ENCODE peak calls at places on chromosome 11, in eight cellular contexts. One of them, this sample, is unnamed.
A peak's percentile ranks its signal among the peaks of the same experiment; 100 is the strongest.

GRCh38 chr11:65426839-65427690 is 4.5 kb downstream of the NEAT1 start:
- DNase-seq in fibroblast of lung: peak; percentile 71
- DNase-seq in GM12865: peak; percentile 81
- DNase-seq in fibroblast of pulmonary artery: peak; percentile 87
- DNase-seq in ovary: peak; percentile 63
- DNase-seq in OCI-LY7: peak; percentile 50
- DNase-seq in body of pancreas: peak; percentile 79
- DNase-seq in NT2/D1: no peak
- DNase-seq in this sample: peak; percentile 78

GRCh38 chr11:68854273-68854958 is 12.7 kb upstream of the CPT1A start:
- DNase-seq in ovary: no peak
- DNase-seq in OCI-LY7: no peak
- DNase-seq in fibroblast of lung: no peak
- DNase-seq in GM12865: no peak
- DNase-seq in fibroblast of pulmonary artery: no peak
- DNase-seq in body of pancreas: no peak
- DNase-seq in NT2/D1: no peak
- DNase-seq in this sample: no peak

GRCh38 chr11:19868281-19868821 is 155.7 kb downstream of the NAV2 start:
- DNase-seq in OCI-LY7: no peak
- DNase-seq in body of pancreas: no peak
- DNase-seq in fibroblast of pulmonary artery: peak; percentile 98
- DNase-seq in ovary: no peak
- DNase-seq in NT2/D1: no peak
- DNase-seq in GM12865: no peak
- DNase-seq in fibroblast of lung: peak; percentile 91
- DNase-seq in this sample: no peak

GRCh38 chr11:25576320-25576719 is 755.6 kb upstream of the ANO3 start:
- DNase-seq in GM12865: no peak
- DNase-seq in NT2/D1: no peak
- DNase-seq in ovary: no peak
- DNase-seq in body of pancreas: no peak
- DNase-seq in OCI-LY7: no peak
- DNase-seq in fibroblast of lung: no peak
- DNase-seq in fibroblast of pulmonary artery: no peak
- DNase-seq in this sample: no peak

GRCh38 chr11:101003468-101003867 is 126.1 kb downstream of the PGR start:
- DNase-seq in fibroblast of pulmonary artery: no peak
- DNase-seq in ovary: no peak
- DNase-seq in NT2/D1: no peak
- DNase-seq in body of pancreas: no peak
- DNase-seq in GM12865: peak; percentile 27
- DNase-seq in OCI-LY7: no peak
- DNase-seq in fibroblast of lung: no peak
- DNase-seq in this sample: no peak

GRCh38 chr11:69234740-69235710 is 58.9 kb upstream of the MYEOV start:
- DNase-seq in fibroblast of lung: no peak
- DNase-seq in fibroblast of pulmonary artery: no peak
- DNase-seq in GM12865: no peak
- DNase-seq in body of pancreas: no peak
- DNase-seq in ovary: no peak
- DNase-seq in OCI-LY7: peak; percentile 7
- DNase-seq in NT2/D1: no peak
- DNase-seq in this sample: no peak

GRCh38 chr11:88521354-88522310 is 184.1 kb upstream of the CTSC start:
- DNase-seq in NT2/D1: no peak
- DNase-seq in ovary: no peak
- DNase-seq in fibroblast of lung: no peak
- DNase-seq in body of pancreas: no peak
- DNase-seq in fibroblast of pulmonary artery: no peak
- DNase-seq in GM12865: no peak
- DNase-seq in OCI-LY7: no peak
- DNase-seq in this sample: no peak

GRCh38 chr11:57798905-57799559 is 37.4 kb downstream of the CTNND1 start:
- DNase-seq in ovary: no peak
- DNase-seq in fibroblast of pulmonary artery: peak; percentile 49
- DNase-seq in OCI-LY7: no peak
- DNase-seq in GM12865: no peak
- DNase-seq in fibroblast of lung: peak; percentile 51
- DNase-seq in NT2/D1: no peak
- DNase-seq in body of pancreas: peak; percentile 85
- DNase-seq in this sample: peak; percentile 97

GRCh38 chr11:114171257-114172054 is 111.9 kb downstream of the ZBTB16 start:
- DNase-seq in body of pancreas: peak; percentile 97
- DNase-seq in GM12865: no peak
- DNase-seq in fibroblast of pulmonary artery: peak; percentile 64
- DNase-seq in OCI-LY7: no peak
- DNase-seq in ovary: peak; percentile 86
- DNase-seq in NT2/D1: no peak
- DNase-seq in fibroblast of lung: peak; percentile 87
- DNase-seq in this sample: no peak

GRCh38 chr11:3109921-3110706 is 52.9 kb upstream of the CARS1 start:
- DNase-seq in fibroblast of lung: peak; percentile 18
- DNase-seq in NT2/D1: peak; percentile 30
- DNase-seq in body of pancreas: peak; percentile 48
- DNase-seq in OCI-LY7: peak; percentile 20
- DNase-seq in ovary: peak; percentile 24
- DNase-seq in fibroblast of pulmonary artery: peak; percentile 26
- DNase-seq in GM12865: peak; percentile 37
- DNase-seq in this sample: no peak

GRCh38 chr11:36703055-36703404 is 105.0 kb upstream of the RAG2 start:
- DNase-seq in OCI-LY7: no peak
- DNase-seq in fibroblast of pulmonary artery: no peak
- DNase-seq in ovary: no peak
- DNase-seq in GM12865: peak; percentile 35
- DNase-seq in NT2/D1: no peak
- DNase-seq in body of pancreas: no peak
- DNase-seq in fibroblast of lung: no peak
- DNase-seq in this sample: no peak

GRCh38 chr11:64850979-64851567 is 6.6 kb upstream of the CDC42BPG start:
- DNase-seq in GM12865: peak; percentile 96
- DNase-seq in OCI-LY7: peak; percentile 94
- DNase-seq in body of pancreas: no peak
- DNase-seq in fibroblast of pulmonary artery: no peak
- DNase-seq in fibroblast of lung: peak; percentile 50
- DNase-seq in NT2/D1: no peak
- DNase-seq in ovary: no peak
- DNase-seq in this sample: no peak

GRCh38 chr11:117458275-117459120 is 130.8 kb downstream of the CEP164 start:
- DNase-seq in fibroblast of lung: no peak
- DNase-seq in GM12865: peak; percentile 80
- DNase-seq in ovary: no peak
- DNase-seq in NT2/D1: no peak
- DNase-seq in OCI-LY7: no peak
- DNase-seq in fibroblast of pulmonary artery: no peak
- DNase-seq in body of pancreas: no peak
- DNase-seq in this sample: no peak

GRCh38 chr11:33444835-33445594 is 187.8 kb downstream of the HIPK3 start:
- DNase-seq in body of pancreas: no peak
- DNase-seq in fibroblast of lung: no peak
- DNase-seq in ovary: no peak
- DNase-seq in OCI-LY7: no peak
- DNase-seq in NT2/D1: no peak
- DNase-seq in fibroblast of pulmonary artery: peak; percentile 54
- DNase-seq in GM12865: no peak
- DNase-seq in this sample: no peak

GRCh38 chr11:119661226-119661625 is 67.8 kb downstream of the NECTIN1 start:
- DNase-seq in fibroblast of pulmonary artery: no peak
- DNase-seq in ovary: no peak
- DNase-seq in OCI-LY7: no peak
- DNase-seq in body of pancreas: no peak
- DNase-seq in fibroblast of lung: no peak
- DNase-seq in NT2/D1: no peak
- DNase-seq in GM12865: no peak
- DNase-seq in this sample: no peak

GRCh38 chr11:84518601-84519183 is 1108.5 kb downstream of the DLG2 start:
- DNase-seq in NT2/D1: no peak
- DNase-seq in fibroblast of pulmonary artery: no peak
- DNase-seq in ovary: no peak
- DNase-seq in GM12865: no peak
- DNase-seq in fibroblast of lung: no peak
- DNase-seq in OCI-LY7: no peak
- DNase-seq in body of pancreas: no peak
- DNase-seq in this sample: no peak

GRCh38 chr11:39365809-39366436 is 2093.5 kb downstream of the LRRC4C start:
- DNase-seq in ovary: no peak
- DNase-seq in fibroblast of pulmonary artery: peak; percentile 39
- DNase-seq in NT2/D1: peak; percentile 35
- DNase-seq in body of pancreas: no peak
- DNase-seq in GM12865: no peak
- DNase-seq in fibroblast of lung: peak; percentile 2
- DNase-seq in OCI-LY7: no peak
- DNase-seq in this sample: peak; percentile 19

GRCh38 chr11:6738590-6738989 is 33.2 kb downstream of the OR2AG2 start:
- DNase-seq in GM12865: no peak
- DNase-seq in fibroblast of pulmonary artery: no peak
- DNase-seq in NT2/D1: no peak
- DNase-seq in OCI-LY7: no peak
- DNase-seq in body of pancreas: no peak
- DNase-seq in fibroblast of lung: no peak
- DNase-seq in ovary: no peak
- DNase-seq in this sample: no peak
- H3K4me3 ChIP-seq in GM12865: no peak overlapping the region
- H3K4me3 ChIP-seq in fibroblast of pulmonary artery: no peak overlapping the region
- H3K4me3 ChIP-seq in NT2/D1: no peak overlapping the region
- H3K4me3 ChIP-seq in OCI-LY7: no peak overlapping the region
- H3K4me3 ChIP-seq in body of pancreas: no peak overlapping the region
- H3K4me3 ChIP-seq in fibroblast of lung: no peak overlapping the region
- H3K4me3 ChIP-seq in ovary: no peak overlapping the region
- H3K4me3 ChIP-seq in this sample: no peak overlapping the region

GRCh38 chr11:46120711-46121327 is 435 bp downstream of the PHF21A start:
- DNase-seq in NT2/D1: peak; percentile 90
- DNase-seq in body of pancreas: peak; percentile 54
- DNase-seq in ovary: peak; percentile 70
- DNase-seq in fibroblast of pulmonary artery: peak; percentile 83
- DNase-seq in GM12865: peak; percentile 56
- DNase-seq in OCI-LY7: peak; percentile 54
- DNase-seq in fibroblast of lung: no peak
- DNase-seq in this sample: no peak

GRCh38 chr11:46121724-46122477 is 647 bp upstream of the PHF21A start:
- DNase-seq in fibroblast of lung: peak; percentile 97
- DNase-seq in NT2/D1: peak; percentile 87
- DNase-seq in OCI-LY7: peak; percentile 95
- DNase-seq in GM12865: peak; percentile 94
- DNase-seq in fibroblast of pulmonary artery: peak; percentile 94
- DNase-seq in body of pancreas: peak; percentile 83
- DNase-seq in ovary: peak; percentile 84
- DNase-seq in this sample: peak; percentile 88

GRCh38 chr11:46125284-46125683 is 4.0 kb upstream of the PHF21A start:
- DNase-seq in OCI-LY7: no peak
- DNase-seq in body of pancreas: no peak
- DNase-seq in GM12865: no peak
- DNase-seq in fibroblast of pulmonary artery: no peak
- DNase-seq in ovary: no peak
- DNase-seq in fibroblast of lung: no peak
- DNase-seq in NT2/D1: no peak
- DNase-seq in this sample: no peak

GRCh38 chr11:46121328-46121723 is at the start of gene PHF21A:
- DNase-seq in OCI-LY7: peak; percentile 95
- DNase-seq in NT2/D1: peak; percentile 88
- DNase-seq in fibroblast of pulmonary artery: peak; percentile 96
- DNase-seq in GM12865: peak; percentile 96
- DNase-seq in body of pancreas: peak; percentile 89
- DNase-seq in ovary: peak; percentile 93
- DNase-seq in fibroblast of lung: peak; percentile 96
- DNase-seq in this sample: peak; percentile 74

DNA sequence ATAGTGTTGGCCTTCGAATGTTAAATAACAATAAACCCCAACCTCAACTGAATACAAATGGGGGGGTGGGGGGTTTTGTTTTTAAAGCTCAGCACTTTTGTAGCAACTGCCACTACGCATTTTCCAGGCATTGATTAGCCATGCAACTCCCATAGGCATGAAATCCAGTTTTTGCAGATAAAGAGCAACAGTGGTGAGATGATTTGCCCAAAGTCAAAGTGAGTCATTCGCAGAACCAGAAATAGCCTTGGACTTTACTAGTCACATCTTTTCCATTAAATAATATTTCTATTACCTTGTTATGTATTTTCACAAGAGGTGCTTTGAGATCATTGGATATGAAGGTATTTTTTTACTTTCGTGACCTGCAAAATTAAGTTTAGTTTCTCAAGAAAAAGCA is 1.7 kb upstream of the PHF21A start:
- DNase-seq in GM12865: no peak
- DNase-seq in body of pancreas: no peak
- DNase-seq in NT2/D1: no peak
- DNase-seq in fibroblast of lung: peak; percentile 39
- DNase-seq in OCI-LY7: no peak
- DNase-seq in ovary: no peak
- DNase-seq in fibroblast of pulmonary artery: peak; percentile 46
- DNase-seq in this sample: no peak
- H3K4me3 ChIP-seq in GM12865: no peak overlapping the region
- H3K4me3 ChIP-seq in body of pancreas: no peak overlapping the region
- H3K4me3 ChIP-seq in NT2/D1: no peak overlapping the region
- H3K4me3 ChIP-seq in fibroblast of lung: no peak overlapping the region
- H3K4me3 ChIP-seq in OCI-LY7: peak overlapping the region; percentile 79
- H3K4me3 ChIP-seq in ovary: no peak overlapping the region
- H3K4me3 ChIP-seq in fibroblast of pulmonary artery: no peak overlapping the region
- H3K4me3 ChIP-seq in this sample: peak overlapping the region; percentile 65

GRCh38 chr11:130434521-130435223 is 6.3 kb upstream of the ADAMTS8 start:
- DNase-seq in NT2/D1: peak; percentile 65
- DNase-seq in body of pancreas: peak; percentile 78
- DNase-seq in GM12865: peak; percentile 84
- DNase-seq in ovary: peak; percentile 73
- DNase-seq in OCI-LY7: peak; percentile 84
- DNase-seq in fibroblast of lung: peak; percentile 87
- DNase-seq in fibroblast of pulmonary artery: peak; percentile 89
- DNase-seq in this sample: peak; percentile 59
- H3K4me3 ChIP-seq in NT2/D1: peak overlapping the region; percentile 51
- H3K4me3 ChIP-seq in body of pancreas: peak overlapping the region; percentile 43
- H3K4me3 ChIP-seq in GM12865: peak overlapping the region; percentile 65
- H3K4me3 ChIP-seq in ovary: peak overlapping the region; percentile 38
- H3K4me3 ChIP-seq in OCI-LY7: peak overlapping the region; percentile 70
- H3K4me3 ChIP-seq in fibroblast of lung: peak overlapping the region; percentile 68
- H3K4me3 ChIP-seq in fibroblast of pulmonary artery: peak overlapping the region; percentile 70
- H3K4me3 ChIP-seq in this sample: peak overlapping the region; percentile 70

DNA sequence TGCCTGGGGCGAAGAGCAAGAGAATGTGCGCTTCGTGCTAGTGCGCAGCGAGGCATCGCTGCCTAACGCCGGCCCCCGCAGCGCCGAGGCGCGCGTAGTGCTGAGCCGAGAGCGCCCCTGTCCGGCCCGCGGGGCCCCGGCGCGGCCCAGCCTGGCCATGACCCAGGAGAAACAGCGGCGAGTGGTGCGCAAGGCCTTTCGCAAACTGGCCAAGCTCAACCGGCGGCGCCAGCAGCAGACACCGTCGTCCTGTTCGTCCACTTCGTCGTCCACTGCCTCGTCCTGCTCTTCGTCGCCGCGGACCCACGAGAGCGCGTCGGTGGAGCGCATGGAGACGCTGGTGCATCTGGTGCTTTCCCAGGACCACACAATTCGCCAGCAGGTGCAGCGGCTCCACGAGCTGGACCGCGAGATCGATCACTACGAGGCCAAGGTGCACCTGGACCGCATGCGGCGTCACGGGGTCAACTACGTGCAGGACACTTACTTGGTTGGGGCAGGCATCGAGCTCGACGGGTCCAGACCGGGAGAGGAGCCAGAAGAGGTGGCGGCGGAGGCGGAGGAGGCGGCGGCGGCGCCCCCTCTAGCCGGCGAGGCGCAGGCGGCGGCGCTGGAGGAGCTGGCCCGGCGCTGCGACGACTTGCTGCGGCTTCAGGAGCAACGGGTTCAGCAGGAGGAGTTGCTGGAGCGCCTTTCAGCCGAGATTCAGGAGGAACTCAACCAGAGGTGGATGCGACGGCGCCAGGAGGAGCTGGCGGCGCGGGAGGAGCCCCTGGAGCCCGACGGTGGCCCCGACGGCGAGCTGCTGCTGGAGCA is 1.0 kb downstream of the RASSF10 start:
- DNase-seq in ovary: no peak
- DNase-seq in fibroblast of pulmonary artery: no peak
- DNase-seq in GM12865: no peak
- DNase-seq in OCI-LY7: no peak
- DNase-seq in body of pancreas: peak; percentile 33
- DNase-seq in fibroblast of lung: no peak
- DNase-seq in NT2/D1: no peak
- DNase-seq in this sample: no peak
- H3K4me3 ChIP-seq in ovary: no peak overlapping the region
- H3K4me3 ChIP-seq in fibroblast of pulmonary artery: no peak overlapping the region
- H3K4me3 ChIP-seq in GM12865: no peak overlapping the region
- H3K4me3 ChIP-seq in OCI-LY7: no peak overlapping the region
- H3K4me3 ChIP-seq in body of pancreas: no peak overlapping the region
- H3K4me3 ChIP-seq in fibroblast of lung: no peak overlapping the region
- H3K4me3 ChIP-seq in NT2/D1: peak overlapping the region; percentile 55
- H3K4me3 ChIP-seq in this sample: no peak overlapping the region

This sample was measured in LNCaP clone FGC.